ENCODE peak calls at places on chromosomes 11 and 22, in nine cellular contexts. G, C, D, X, A, E, I, S and H are unnamed samples.

GRCh38 chr22:41429946-41430332 is 16.7 kb downstream of the TOB2 start:
- DNase-seq in G (no peak), C (no peak), D (no peak), X (no peak), A (no peak), E (no peak), I (no peak), S (no peak), H (no peak)

GRCh38 chr11:952406-953385 is 27.0 kb downstream of the AP2A2 start:
- DNase-seq in G (no peak), C (no peak), D (no peak), X (no peak), A (no peak), E (peak), I (no peak), S (peak), H (no peak)

GRCh38 chr11:35584321-35584720 is 33.9 kb upstream of the FJX1 start:
- DNase-seq in G (no peak), C (no peak), D (no peak), X (peak), A (no peak), E (no peak), I (no peak), S (no peak), H (no peak)

GRCh38 chr11:106695506-106695905 is 322.8 kb downstream of the GUCY1A2 start:
- DNase-seq in G (no peak), C (no peak), D (no peak), X (peak), A (no peak), E (no peak), I (no peak), S (no peak), H (no peak)

GRCh38 chr11:15816270-15816871 is 540.0 kb downstream of the SOX6 start:
- DNase-seq in G (no peak), C (no peak), D (no peak), X (peak), A (no peak), E (no peak), I (no peak), S (peak), H (no peak)

GRCh38 chr11:94424011-94424410 is 22.8 kb upstream of the GPR83 start:
- DNase-seq in G (no peak), C (no peak), D (no peak), X (no peak), A (no peak), E (no peak), I (no peak), S (no peak), H (no peak)

GRCh38 chr22:35510481-35510934 is 30.1 kb upstream of the RASD2 start:
- DNase-seq in G (no peak), C (no peak), D (no peak), X (peak), A (no peak), E (no peak), I (no peak), S (no peak), H (no peak)

GRCh38 chr22:36236338-36237319 is 2.7 kb downstream of the APOL2 start:
- DNase-seq in G (no peak), C (no peak), D (no peak), X (no peak), A (no peak), E (no peak), I (no peak), S (no peak), H (no peak)

GRCh38 chr11:68890490-68891231 is 13.0 kb downstream of the MRPL21 start:
- DNase-seq in G (peak), C (peak), D (no peak), X (peak), A (no peak), E (no peak), I (no peak), S (no peak), H (no peak)